ENCODE peak calls at places on chromosomes 7 and 10, in four cellular contexts. A is SK-N-SH, R is GM12878, W is K562. N is an unnamed sample.

GRCh38 chr7:4957847-4958476 is 1.0 kb downstream of the MMD2 start:
- DNase-seq in A (no peak), W (no peak), R (no peak), N (no peak)

GRCh38 chr10:33810986-33811385 is 476.5 kb upstream of the NRP1 start:
- DNase-seq in A (no peak), R (no peak), W (no peak), N (no peak)

GRCh38 chr10:74026428-74026979 is 28.6 kb downstream of the VCL start:
- DNase-seq in R (no peak), W (no peak), A (no peak), N (no peak)

GRCh38 chr7:48390381-48391327 is 219.4 kb downstream of the ABCA13 start:
- DNase-seq in A (no peak), W (no peak), R (no peak), N (no peak)

GRCh38 chr7:108358553-108358952 is 97.7 kb downstream of the NRCAM start:
- DNase-seq in R (no peak), A (peak), W (no peak), N (peak)

GRCh38 chr10:111545806-111546205 is 469.0 kb downstream of the ADRA2A start:
- DNase-seq in W (no peak), R (no peak), A (no peak), N (no peak)

GRCh38 chr7:11726251-11727155 is 105.5 kb downstream of the THSD7A start:
- DNase-seq in W (no peak), R (no peak), A (peak), N (no peak)

GRCh38 chr7:105439174-105439893 is 50.6 kb upstream of the SRPK2 start:
- DNase-seq in A (peak), R (no peak), W (no peak), N (no peak)

GRCh38 chr7:92448185-92448747 is 984 bp downstream of the GATAD1 start:
- DNase-seq in R (peak), A (peak), W (peak), N (no peak)

GRCh38 chr10:3785849-3786290 is 861 bp upstream of the KLF6 start:
- DNase-seq in W (peak), R (no peak), A (peak), N (no peak)

GRCh38 chr10:69844698-69845097 is 43.0 kb downstream of the COL13A1 start:
- DNase-seq in W (no peak), R (no peak), A (no peak), N (no peak)

GRCh38 chr7:147023390-147023914 is 906.9 kb downstream of the CNTNAP2 start:
- DNase-seq in W (no peak), R (no peak), A (no peak), N (no peak)

GRCh38 chr10:5720182-5720581 is 35.5 kb downstream of the TASOR2 start:
- DNase-seq in R (no peak), W (no peak), A (no peak), N (no peak)

GRCh38 chr10:50286517-50286916 is 35.2 kb upstream of the ASAH2 start:
- DNase-seq in W (no peak), R (no peak), A (no peak), N (no peak)

GRCh38 chr7:77651544-77652162 is 44.6 kb upstream of the RSBN1L start:
- DNase-seq in W (peak), A (peak), R (no peak), N (peak)

GRCh38 chr7:81685263-81685868 is 84.5 kb downstream of the HGF start:
- DNase-seq in W (no peak), R (no peak), A (no peak), N (no peak)

GRCh38 chr10:105159268-105159667 is 518.2 kb downstream of the SORCS3 start:
- DNase-seq in R (no peak), A (no peak), W (no peak), N (no peak)

GRCh38 chr10:118148245-118148644 is 101.5 kb upstream of the RAB11FIP2 start:
- DNase-seq in W (no peak), R (no peak), A (no peak), N (no peak)

GRCh38 chr10:132726194-132726593 is 59.8 kb downstream of the NKX6-2 start:
- DNase-seq in R (no peak), A (no peak), W (no peak), N (no peak)

GRCh38 chr7:5743803-5744202 is 37.7 kb downstream of the RNF216 start:
- DNase-seq in W (no peak), R (no peak), A (no peak), N (no peak)

GRCh38 chr7:18610331-18610948 is 114.9 kb downstream of the HDAC9 start:
- DNase-seq in W (peak), A (peak), R (no peak), N (peak)

GRCh38 chr10:97069576-97070362 is 116.0 kb downstream of the SLIT1 start:
- DNase-seq in W (peak), A (no peak), R (no peak), N (no peak)

GRCh38 chr10:79507436-79508167 is 4.7 kb upstream of the EIF5AL1 start:
- DNase-seq in W (no peak), A (no peak), R (no peak), N (no peak)

GRCh38 chr7:49174396-49174795 is 250.0 kb downstream of the CDC14C start:
- DNase-seq in R (no peak), A (no peak), W (no peak), N (no peak)

GRCh38 chr10:50275650-50276235 is 24.4 kb upstream of the ASAH2 start:
- DNase-seq in R (peak), W (peak), A (peak), N (peak)

GRCh38 chr7:116610210-116610609 is 61.8 kb upstream of the MET start:
- DNase-seq in W (peak), R (no peak), A (no peak), N (no peak)

GRCh38 chr7:40885503-40885902 is 750.7 kb downstream of the SUGCT start:
- DNase-seq in R (no peak), W (no peak), A (no peak), N (no peak)

GRCh38 chr7:132118641-132119040 is 457.6 kb downstream of the PLXNA4 start:
- DNase-seq in W (no peak), A (no peak), R (no peak), N (no peak)

GRCh38 chr10:36003031-36003600 is 361.0 kb upstream of the FZD8 start:
- DNase-seq in W (no peak), R (no peak), A (no peak), N (no peak)

GRCh38 chr10:129771576-129772471 is 192.2 kb downstream of the EBF3 start:
- DNase-seq in R (no peak), A (no peak), W (no peak), N (no peak)

GRCh38 chr10:8392216-8392615 is 337.7 kb downstream of the GATA3 start:
- DNase-seq in R (no peak), A (no peak), W (no peak), N (no peak)

GRCh38 chr10:124742418-124743187 is 1.6 kb downstream of the FAM53B start:
- DNase-seq in A (peak), W (peak), R (no peak), N (no peak)

GRCh38 chr7:55109384-55110167 is 90.8 kb downstream of the EGFR start:
- DNase-seq in A (no peak), W (no peak), R (no peak), N (no peak)

GRCh38 chr7:98251251-98251843 is 685 bp downstream of the TECPR1 start:
- DNase-seq in R (no peak), W (peak), A (no peak), N (no peak)

GRCh38 chr10:64507869-64508609 is 986.8 kb downstream of the REEP3 start:
- DNase-seq in W (peak), R (no peak), A (no peak), N (no peak)

GRCh38 chr10:53606951-53607350 is 834.4 kb upstream of the MBL2 start:
- DNase-seq in W (no peak), A (no peak), R (no peak), N (no peak)

GRCh38 chr10:53598914-53599313 is 826.3 kb upstream of the MBL2 start:
- DNase-seq in W (no peak), A (no peak), R (no peak), N (no peak)

GRCh38 chr10:53597835-53598251 is 825.3 kb upstream of the MBL2 start:
- DNase-seq in R (no peak), A (no peak), W (no peak), N (peak)

DNA sequence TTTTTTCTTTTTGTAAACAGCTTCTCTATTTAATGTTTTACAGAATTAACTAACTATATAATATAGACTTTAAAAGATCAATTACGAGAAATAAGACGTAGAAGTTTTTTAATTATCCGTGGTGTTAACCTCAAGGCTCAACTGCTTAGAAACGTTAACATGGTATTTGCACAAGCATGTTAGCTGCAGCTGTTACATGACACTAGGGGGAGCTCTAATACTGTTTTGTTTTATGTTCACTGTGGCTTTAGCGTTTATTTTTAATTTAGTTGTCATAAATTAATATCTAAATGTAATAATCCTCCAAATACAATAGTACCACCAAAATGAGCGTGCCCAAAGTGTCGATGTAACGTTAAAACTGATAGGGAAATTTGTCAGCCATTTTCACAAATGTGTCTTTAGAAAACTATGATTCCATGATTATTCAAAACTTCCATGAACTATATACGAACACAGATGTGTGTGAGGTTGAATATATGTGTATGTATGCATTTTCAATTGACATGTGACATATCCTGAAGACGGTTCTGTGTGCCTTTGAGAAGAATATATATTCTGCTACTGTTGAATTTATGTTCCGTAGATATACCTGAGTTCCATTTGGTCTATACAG is 828.8 kb upstream of the MBL2 start:
- DNase-seq in A (peak), W (peak), R (no peak), N (no peak)
- TF ChIP-seq RFX5 in A (no peak), W (no peak), R (no peak), N (no peak)

GRCh38 chr10:12264204-12264908 is 68.4 kb downstream of the CDC123 start:
- DNase-seq in R (peak), W (peak), A (peak), N (peak)
- TF ChIP-seq NRF1 in R (no peak), W (peak), A (no peak), N (no peak)

DNA sequence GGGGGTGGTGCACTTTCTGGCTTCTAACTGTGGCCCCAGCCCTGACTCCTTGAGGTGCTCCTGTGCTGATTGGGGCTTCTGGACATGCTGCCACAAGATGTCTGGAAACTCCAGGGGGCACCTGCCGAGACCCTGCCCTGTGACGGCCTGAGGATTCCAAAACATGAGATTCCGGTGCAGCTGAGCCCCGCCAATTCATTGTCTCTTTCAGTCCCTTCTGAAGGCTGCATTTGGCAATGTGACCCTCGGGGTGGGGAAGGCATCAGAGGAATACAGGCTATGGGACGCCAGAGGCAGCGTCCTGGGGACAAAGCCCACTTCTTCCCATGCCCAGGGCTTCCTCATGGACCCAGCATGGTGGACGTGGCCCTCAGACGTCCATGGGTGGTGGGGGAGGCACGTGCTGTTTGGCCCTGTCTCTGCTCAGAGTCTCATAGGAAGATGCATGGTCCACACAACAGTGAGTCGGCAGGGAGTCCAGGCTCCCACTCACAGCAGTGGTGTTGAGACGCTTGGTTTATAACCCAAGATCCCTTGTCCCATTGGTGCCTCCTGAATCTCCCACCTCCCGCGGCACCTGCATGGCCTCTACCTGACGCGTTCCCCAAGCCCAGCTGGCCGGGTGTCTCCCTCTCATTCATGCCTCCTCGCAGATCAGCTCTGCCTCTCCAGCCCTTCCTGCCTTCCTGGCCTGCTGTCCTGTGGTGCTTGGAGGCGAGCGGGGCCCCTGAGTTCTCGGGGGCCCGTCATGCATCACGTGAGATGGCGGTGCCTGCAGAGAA is 129.9 kb downstream of the WDR37 start:
- DNase-seq in A (no peak), W (no peak), R (no peak), N (no peak)
- TF ChIP-seq RFX5 in A (no peak), W (no peak), R (no peak), N (no peak)

DNA sequence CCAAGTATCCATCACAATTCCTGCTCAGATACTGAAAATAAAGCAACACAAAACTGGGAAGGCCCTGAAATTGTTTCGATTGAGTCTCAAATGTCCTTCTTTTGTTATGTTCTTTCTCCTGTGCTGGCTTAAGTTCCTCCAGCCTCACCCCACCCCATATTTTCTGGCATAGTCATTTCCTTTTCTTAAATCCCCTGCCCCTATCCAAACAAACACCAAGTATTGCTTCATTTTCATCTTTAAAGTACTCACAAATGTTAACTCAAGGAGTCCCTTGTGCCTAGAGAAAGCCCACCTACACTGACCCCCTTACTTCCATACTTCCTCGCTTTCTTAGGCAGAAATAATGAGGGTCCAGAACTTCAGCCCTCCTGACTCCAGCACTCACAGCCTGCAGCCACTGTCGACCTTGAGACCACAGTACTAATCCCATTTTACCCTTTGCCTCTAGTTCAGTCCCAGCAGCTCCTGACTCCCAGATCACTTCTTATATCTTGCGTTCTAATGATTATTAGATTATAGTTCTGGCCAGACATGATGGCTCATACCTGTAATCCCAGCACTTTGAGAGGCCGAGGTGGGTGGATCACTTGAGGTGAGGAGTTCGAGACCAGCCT is 73.2 kb upstream of the ST8SIA6 start:
- DNase-seq in A (no peak), W (no peak), R (no peak), N (no peak)
- TF ChIP-seq NRF1 in A (no peak), W (no peak), R (no peak), N (no peak)

GRCh38 chr7:50988465-50988864 is 205.8 kb upstream of the GRB10 start:
- DNase-seq in A (no peak), R (no peak), W (no peak), N (no peak)
- TF ChIP-seq RFX5 in A (no peak), R (no peak), W (no peak), N (no peak)

GRCh38 chr10:71213761-71214440 is 1.5 kb downstream of the UNC5B start:
- DNase-seq in R (no peak), A (peak), W (no peak), N (no peak)
- TF ChIP-seq NRF1 in R (no peak), A (no peak), W (no peak), N (no peak)